ENCODE peak calls at places on chromosomes 6 and 20, in six cellular contexts. I is AG04450, D is transverse colon, W is stomach, A is glutamatergic neuron, M is endothelial cell. O is an unnamed sample.

GRCh38 chr20:57031867-57032355 is 234.5 kb downstream of the BMP7 start:
- DNase-seq in I (no peak), D (no peak), W (no peak), A (no peak), M (no peak), O (no peak)

GRCh38 chr6:140105857-140106256 is 731.4 kb upstream of the CITED2 start:
- DNase-seq in I (no peak), D (no peak), W (no peak), A (peak), M (no peak), O (peak)

GRCh38 chr6:16667509-16667908 is 93.8 kb downstream of the ATXN1 start:
- DNase-seq in I (no peak), D (no peak), W (no peak), A (no peak), M (no peak), O (no peak)

GRCh38 chr6:40948598-40948997 is 90.4 kb downstream of the UNC5CL start:
- DNase-seq in I (no peak), D (no peak), W (no peak), A (no peak), M (no peak), O (no peak)

GRCh38 chr6:36851632-36852031 is 12.4 kb upstream of the CPNE5 start:
- DNase-seq in I (no peak), D (no peak), W (no peak), A (no peak), M (no peak), O (no peak)

GRCh38 chr20:5535211-5535756 is 214.9 kb upstream of the SHLD1 start:
- DNase-seq in I (peak), D (no peak), W (no peak), A (no peak), M (no peak), O (no peak)

GRCh38 chr20:1187605-1188171 is 2.9 kb upstream of the TMEM74B start:
- DNase-seq in I (no peak), D (no peak), W (no peak), A (no peak), M (no peak), O (no peak)

GRCh38 chr20:56944546-56944945 is 315.4 kb downstream of the TFAP2C start:
- DNase-seq in I (no peak), D (no peak), W (no peak), A (no peak), M (no peak), O (no peak)

GRCh38 chr6:97919631-97920030 is 636.6 kb upstream of the MMS22L start:
- DNase-seq in I (no peak), D (no peak), W (no peak), A (no peak), M (no peak), O (no peak)

GRCh38 chr6:7540595-7540994 is 876 bp upstream of the DSP start:
- DNase-seq in I (no peak), D (no peak), W (peak), A (no peak), M (peak), O (no peak)

GRCh38 chr20:34017610-34018009 is 23.9 kb downstream of the RALY start:
- DNase-seq in I (peak), D (no peak), W (no peak), A (no peak), M (no peak), O (no peak)

GRCh38 chr6:27133281-27134227 is 113.9 kb upstream of the PRSS16 start:
- DNase-seq in I (no peak), D (peak), W (peak), A (peak), M (peak), O (peak)

GRCh38 chr6:36241728-36242127 is 28.1 kb upstream of the PNPLA1 start:
- DNase-seq in I (no peak), D (no peak), W (no peak), A (no peak), M (no peak), O (no peak)

GRCh38 chr6:146968041-146968760 is 236.0 kb upstream of the STXBP5 start:
- DNase-seq in I (peak), D (no peak), W (no peak), A (no peak), M (no peak), O (no peak)

GRCh38 chr6:141212296-141212695 is 920.4 kb upstream of the GJE1 start:
- DNase-seq in I (no peak), D (no peak), W (no peak), A (no peak), M (no peak), O (no peak)

GRCh38 chr6:108916026-108916689 is 67.9 kb downstream of the ARMC2 start:
- DNase-seq in I (no peak), D (no peak), W (no peak), A (no peak), M (no peak), O (peak)

GRCh38 chr6:108915258-108915657 is 67.0 kb downstream of the ARMC2 start:
- DNase-seq in I (no peak), D (no peak), W (no peak), A (no peak), M (no peak), O (no peak)

DNA sequence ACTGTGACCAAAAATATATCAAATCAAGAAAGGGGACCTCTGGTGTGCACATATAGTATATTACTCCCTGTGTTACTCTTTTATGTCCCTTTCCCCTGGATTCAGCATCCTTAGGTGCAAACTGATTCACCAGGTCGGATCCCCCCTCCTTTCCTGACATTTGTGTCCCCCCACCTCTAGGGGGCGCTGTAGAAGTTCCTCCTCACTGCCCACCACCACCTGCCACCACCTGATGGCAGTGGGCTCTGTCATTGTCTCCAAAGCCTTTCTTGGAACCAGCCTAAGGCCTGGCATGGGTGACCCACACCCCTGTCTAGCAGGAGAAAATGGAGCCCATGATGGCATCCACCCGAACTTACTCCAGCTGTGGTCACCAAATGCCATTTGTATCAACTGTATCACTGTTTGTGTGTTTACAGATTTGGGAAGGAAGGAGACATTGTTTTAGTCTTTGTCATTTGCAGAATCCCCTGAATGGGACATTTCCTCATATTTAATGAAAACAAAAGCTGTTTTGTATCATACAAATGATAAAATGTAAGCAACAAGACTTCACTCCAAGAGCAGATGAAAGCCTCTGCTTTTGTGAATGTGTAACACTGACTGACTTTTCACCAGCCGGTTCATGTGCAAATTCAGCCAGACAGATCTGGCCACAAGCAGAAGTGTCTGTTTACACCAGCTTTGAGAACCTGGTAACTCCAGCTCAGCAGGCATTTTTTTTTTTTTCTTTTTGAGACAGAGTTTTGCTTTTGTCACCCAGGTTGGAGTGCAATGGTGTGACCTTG is 66.2 kb downstream of the ARMC2 start:
- DNase-seq in I (peak), D (no peak), W (no peak), A (no peak), M (peak), O (peak)
- TF ChIP-seq CTCF in I (peak), D (peak), W (no peak), A (peak), M (peak), O (peak)

GRCh38 chr6:100460650-100461204 is 4.0 kb downstream of the SIM1 start:
- DNase-seq in I (no peak), D (no peak), W (no peak), A (no peak), M (peak), O (peak)
- TF ChIP-seq CTCF in I (peak), D (no peak), W (no peak), A (peak), M (peak), O (peak)

GRCh38 chr20:9884061-9884460 is 45.2 kb upstream of the PAK5 start:
- DNase-seq in I (no peak), D (no peak), W (no peak), A (no peak), M (no peak), O (peak)
- TF ChIP-seq CTCF in I (no peak), D (no peak), W (no peak), A (no peak), M (no peak), O (no peak)

DNA sequence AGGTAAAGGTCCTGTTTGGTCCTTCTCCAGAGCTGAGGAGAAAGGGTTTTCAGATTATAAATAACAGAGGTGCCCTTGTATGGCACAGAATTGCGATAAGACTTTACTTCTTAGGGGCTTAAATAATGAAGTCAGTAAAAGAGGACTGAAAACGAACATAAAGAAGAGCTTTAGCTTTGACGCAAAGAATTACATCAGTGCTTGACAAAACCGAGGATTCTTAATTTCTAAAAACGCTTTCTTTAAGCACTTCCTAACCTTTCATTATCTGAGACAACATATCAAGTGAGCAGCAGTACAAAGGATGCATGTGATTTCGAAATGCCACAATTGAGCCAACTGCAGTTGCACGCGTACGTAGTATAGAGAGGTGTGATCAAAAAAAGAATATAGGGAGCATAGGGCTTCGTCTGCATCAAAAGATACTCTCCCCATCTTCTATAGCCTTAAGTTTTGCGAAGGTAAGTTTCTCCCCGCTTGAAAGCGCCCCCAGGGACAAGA is 848 bp upstream of the LOC128125822 start:
- DNase-seq in I (no peak), D (no peak), W (no peak), A (no peak), M (no peak), O (no peak)
- TF ChIP-seq CTCF in I (peak), D (no peak), W (no peak), A (no peak), M (no peak), O (no peak)

GRCh38 chr6:9851541-9852380 is 563.1 kb downstream of the TFAP2A start:
- DNase-seq in I (no peak), D (no peak), W (no peak), A (no peak), M (no peak), O (peak)
- TF ChIP-seq CTCF in I (no peak), D (no peak), W (no peak), A (no peak), M (peak), O (no peak)

DNA sequence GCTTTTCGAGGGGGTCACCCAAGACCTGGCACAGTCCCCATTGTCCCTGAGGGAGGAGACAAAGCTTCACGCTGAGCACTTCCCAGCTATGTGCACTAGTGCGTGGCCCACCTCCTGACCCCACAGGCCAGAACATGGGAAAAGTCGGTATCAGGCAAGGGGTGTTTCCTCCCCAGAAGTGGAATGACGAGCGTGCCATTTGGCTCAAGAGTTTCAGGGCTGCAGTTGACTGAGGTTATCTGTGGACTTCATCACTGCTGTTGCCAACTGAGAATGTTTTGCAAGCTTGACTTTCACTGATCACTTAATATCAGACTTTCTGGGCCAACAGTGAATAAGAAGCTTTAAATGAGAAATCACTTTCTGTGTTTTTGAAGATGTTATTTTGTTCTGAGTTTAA is 137.0 kb upstream of the AFDN start:
- DNase-seq in I (no peak), D (no peak), W (no peak), A (no peak), M (no peak), O (no peak)
- TF ChIP-seq CTCF in I (no peak), D (no peak), W (no peak), A (no peak), M (no peak), O (no peak)

DNA sequence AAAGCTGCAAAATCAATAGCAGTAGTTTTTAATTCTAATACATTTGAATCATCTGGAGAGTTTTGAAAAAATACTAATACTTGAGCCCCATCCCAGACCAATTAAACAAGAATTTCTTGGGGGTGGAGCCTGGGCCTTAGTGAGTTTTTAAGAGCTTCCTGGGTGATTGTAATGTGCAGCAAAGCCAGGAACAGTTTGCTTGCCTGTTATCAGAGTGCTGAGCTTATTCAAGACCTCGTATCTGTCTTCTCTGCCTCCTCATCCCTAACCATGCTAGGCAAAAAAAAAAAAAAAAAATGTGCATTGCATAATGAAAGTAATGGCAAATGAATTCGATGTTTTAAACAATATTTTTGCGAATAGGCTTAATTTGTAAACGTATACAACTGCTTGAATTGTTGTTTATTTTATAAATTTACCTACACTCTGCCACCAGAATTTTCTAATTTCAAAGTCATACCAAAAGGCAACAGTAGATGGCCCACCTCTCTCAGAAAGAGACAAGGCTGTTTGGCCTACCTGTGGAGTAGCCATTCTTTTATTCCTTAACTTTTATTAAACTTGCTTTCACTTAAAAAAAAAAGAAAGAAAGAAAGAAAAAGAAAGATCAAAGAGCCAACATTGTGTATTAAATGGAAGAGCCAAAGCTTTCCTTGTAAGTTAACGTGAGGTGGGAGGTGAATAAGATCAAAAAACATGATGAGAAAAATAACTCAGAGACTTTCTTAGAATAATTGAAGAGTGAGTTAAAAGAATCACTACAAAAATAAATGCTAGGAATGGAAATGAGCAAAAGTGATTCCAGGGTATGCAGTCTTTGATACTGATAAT is 36.2 kb upstream of the MYB start:
- DNase-seq in I (no peak), D (no peak), W (no peak), A (no peak), M (peak), O (peak)
- TF ChIP-seq CTCF in I (peak), D (peak), W (no peak), A (peak), M (peak), O (no peak)

O was measured in Calu3.